ENCODE peak calls at places on chromosomes 7 and 10, in six cellular contexts. One of them, this sample, is unnamed.

GRCh38 chr10:103645141-103646054 is 151.9 kb downstream of the NEURL1 start:
- DNase-seq in HL-60: peak; percentile 93
- DNase-seq in GM20000: no peak
- DNase-seq in fibroblast of lung: peak; percentile 96
- DNase-seq in GM12865: no peak
- DNase-seq in transverse colon: peak; percentile 59
- DNase-seq in this sample: no peak

GRCh38 chr7:100486111-100486636 is 2.4 kb downstream of the NYAP1 start:
- DNase-seq in HL-60: no peak
- DNase-seq in GM20000: peak; percentile 14
- DNase-seq in fibroblast of lung: no peak
- DNase-seq in GM12865: no peak
- DNase-seq in transverse colon: no peak
- DNase-seq in this sample: no peak

GRCh38 chr7:104933433-104934074 is 80.5 kb upstream of the KMT2E start:
- DNase-seq in HL-60: no peak
- DNase-seq in GM20000: no peak
- DNase-seq in fibroblast of lung: no peak
- DNase-seq in GM12865: no peak
- DNase-seq in transverse colon: peak; percentile 88
- DNase-seq in this sample: no peak

GRCh38 chr10:16835223-16835622 is 18.0 kb upstream of the RSU1 start:
- DNase-seq in HL-60: no peak
- DNase-seq in GM20000: no peak
- DNase-seq in fibroblast of lung: no peak
- DNase-seq in GM12865: no peak
- DNase-seq in transverse colon: no peak
- DNase-seq in this sample: no peak

GRCh38 chr10:19570143-19570542 is 246.1 kb upstream of the PLXDC2 start:
- DNase-seq in HL-60: no peak
- DNase-seq in GM20000: no peak
- DNase-seq in fibroblast of lung: no peak
- DNase-seq in GM12865: no peak
- DNase-seq in transverse colon: no peak
- DNase-seq in this sample: no peak

GRCh38 chr7:103446046-103446520 is at the start of gene SLC26A5:
- DNase-seq in HL-60: no peak
- DNase-seq in GM20000: peak; percentile 53
- DNase-seq in fibroblast of lung: no peak
- DNase-seq in GM12865: no peak
- DNase-seq in transverse colon: peak; percentile 62
- DNase-seq in this sample: peak; percentile 46

GRCh38 chr7:23261843-23262452 is 15.4 kb downstream of the GPNMB start:
- DNase-seq in HL-60: peak; percentile 71
- DNase-seq in GM20000: peak; percentile 83
- DNase-seq in fibroblast of lung: peak; percentile 50
- DNase-seq in GM12865: peak; percentile 82
- DNase-seq in transverse colon: peak; percentile 52
- DNase-seq in this sample: peak; percentile 68

GRCh38 chr10:62502995-62503613 is 128.9 kb downstream of the ZNF365 start:
- DNase-seq in HL-60: peak; percentile 60
- DNase-seq in GM20000: no peak
- DNase-seq in fibroblast of lung: peak; percentile 4
- DNase-seq in GM12865: no peak
- DNase-seq in transverse colon: no peak
- DNase-seq in this sample: no peak

GRCh38 chr10:104340692-104341091 is 2.4 kb upstream of the ITPRIP start:
- DNase-seq in HL-60: no peak
- DNase-seq in GM20000: no peak
- DNase-seq in fibroblast of lung: no peak
- DNase-seq in GM12865: no peak
- DNase-seq in transverse colon: no peak
- DNase-seq in this sample: no peak

GRCh38 chr10:119759832-119760231 is 34.0 kb downstream of the INPP5F start:
- DNase-seq in HL-60: no peak
- DNase-seq in GM20000: no peak
- DNase-seq in fibroblast of lung: peak; percentile 85
- DNase-seq in GM12865: no peak
- DNase-seq in transverse colon: no peak
- DNase-seq in this sample: no peak

GRCh38 chr7:13288516-13288915 is 601.1 kb downstream of the ARL4A start:
- DNase-seq in HL-60: no peak
- DNase-seq in GM20000: no peak
- DNase-seq in fibroblast of lung: peak; percentile 20
- DNase-seq in GM12865: no peak
- DNase-seq in transverse colon: no peak
- DNase-seq in this sample: no peak

GRCh38 chr7:54060643-54061042 is 481.5 kb upstream of the VSTM2A start:
- DNase-seq in HL-60: no peak
- DNase-seq in GM20000: no peak
- DNase-seq in fibroblast of lung: no peak
- DNase-seq in GM12865: no peak
- DNase-seq in transverse colon: no peak
- DNase-seq in this sample: no peak

GRCh38 chr10:45407542-45407941 is 33.5 kb downstream of the ALOX5 start:
- DNase-seq in HL-60: no peak
- DNase-seq in GM20000: no peak
- DNase-seq in fibroblast of lung: no peak
- DNase-seq in GM12865: no peak
- DNase-seq in transverse colon: no peak
- DNase-seq in this sample: no peak

GRCh38 chr7:73885975-73886798 is 25.2 kb downstream of the TMEM270 start:
- DNase-seq in HL-60: peak; percentile 27
- DNase-seq in GM20000: no peak
- DNase-seq in fibroblast of lung: peak; percentile 82
- DNase-seq in GM12865: no peak
- DNase-seq in transverse colon: peak; percentile 45
- DNase-seq in this sample: peak; percentile 42

GRCh38 chr7:79298145-79298760 is 155.2 kb downstream of the MAGI2 start:
- DNase-seq in HL-60: peak; percentile 5
- DNase-seq in GM20000: peak; percentile 14
- DNase-seq in fibroblast of lung: peak; percentile 45
- DNase-seq in GM12865: peak; percentile 43
- DNase-seq in transverse colon: no peak
- DNase-seq in this sample: peak; percentile 46

GRCh38 chr10:81838950-81839349 is 36.0 kb upstream of the NRG3 start:
- DNase-seq in HL-60: no peak
- DNase-seq in GM20000: no peak
- DNase-seq in fibroblast of lung: no peak
- DNase-seq in GM12865: no peak
- DNase-seq in transverse colon: no peak
- DNase-seq in this sample: peak; percentile 25
- TF ChIP-seq CTCF in HL-60: no peak
- TF ChIP-seq CTCF in GM20000: no peak
- TF ChIP-seq CTCF in fibroblast of lung: no peak
- TF ChIP-seq CTCF in GM12865: peak; percentile 17
- TF ChIP-seq CTCF in transverse colon: no peak
- TF ChIP-seq CTCF in this sample: no peak

GRCh38 chr10:58714436-58714835 is 201.8 kb downstream of the BICC1 start:
- DNase-seq in HL-60: no peak
- DNase-seq in GM20000: no peak
- DNase-seq in fibroblast of lung: peak; percentile 47
- DNase-seq in GM12865: no peak
- DNase-seq in transverse colon: no peak
- DNase-seq in this sample: no peak
- TF ChIP-seq CTCF in HL-60: no peak
- TF ChIP-seq CTCF in GM20000: no peak
- TF ChIP-seq CTCF in fibroblast of lung: no peak
- TF ChIP-seq CTCF in GM12865: no peak
- TF ChIP-seq CTCF in transverse colon: no peak
- TF ChIP-seq CTCF in this sample: no peak

GRCh38 chr7:112414855-112415490 is 35.3 kb upstream of the IFRD1 start:
- DNase-seq in HL-60: no peak
- DNase-seq in GM20000: no peak
- DNase-seq in fibroblast of lung: peak; percentile 27
- DNase-seq in GM12865: peak; percentile 25
- DNase-seq in transverse colon: no peak
- DNase-seq in this sample: peak; percentile 20
- TF ChIP-seq CTCF in HL-60: peak; percentile 22
- TF ChIP-seq CTCF in GM20000: peak; percentile 6
- TF ChIP-seq CTCF in fibroblast of lung: peak; percentile 60
- TF ChIP-seq CTCF in GM12865: peak; percentile 43
- TF ChIP-seq CTCF in transverse colon: peak; percentile 44
- TF ChIP-seq CTCF in this sample: peak; percentile 61

DNA sequence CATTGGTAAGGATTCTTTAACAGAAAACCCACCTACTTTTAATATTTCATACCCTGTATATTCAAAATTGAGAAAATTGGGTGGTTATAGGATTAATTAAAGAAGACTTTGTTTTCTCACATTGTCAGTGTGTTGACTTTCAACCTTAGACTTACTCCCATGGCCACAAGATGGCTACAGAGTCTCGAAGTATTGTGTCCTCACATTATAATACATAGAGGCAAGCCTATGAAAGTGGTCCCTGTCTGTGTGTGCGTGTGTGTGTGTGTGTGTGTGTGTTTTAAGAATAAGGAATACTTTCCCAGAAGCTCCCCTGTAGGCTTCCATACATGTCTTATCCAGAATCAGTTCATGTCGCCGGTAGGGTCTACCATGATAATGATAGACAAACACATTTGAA is 180.0 kb downstream of the PHF14 start:
- DNase-seq in HL-60: no peak
- DNase-seq in GM20000: no peak
- DNase-seq in fibroblast of lung: no peak
- DNase-seq in GM12865: no peak
- DNase-seq in transverse colon: no peak
- DNase-seq in this sample: no peak
- TF ChIP-seq CTCF in HL-60: no peak
- TF ChIP-seq CTCF in GM20000: no peak
- TF ChIP-seq CTCF in fibroblast of lung: no peak
- TF ChIP-seq CTCF in GM12865: no peak
- TF ChIP-seq CTCF in transverse colon: no peak
- TF ChIP-seq CTCF in this sample: no peak

DNA sequence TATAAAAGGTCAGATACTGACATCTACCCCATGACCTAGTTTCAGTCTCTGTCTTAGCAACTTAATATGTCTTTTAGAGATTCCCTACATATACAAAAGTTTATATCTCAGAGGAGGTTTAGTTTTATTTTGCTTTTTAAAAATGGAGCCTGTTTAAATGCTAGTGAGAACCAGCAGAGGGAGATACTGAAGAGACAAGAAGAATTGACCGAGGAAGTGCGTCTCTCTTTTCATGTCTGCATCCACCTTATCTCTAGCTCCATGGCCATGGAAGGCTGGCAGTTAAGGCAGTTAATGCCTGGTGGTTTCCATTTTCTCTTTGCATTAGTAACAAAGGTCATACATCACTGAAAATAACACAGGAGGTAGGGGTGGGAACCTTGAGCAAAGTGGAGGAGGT is 10.7 kb downstream of the SUV39H2 start:
- DNase-seq in HL-60: no peak
- DNase-seq in GM20000: peak; percentile 12
- DNase-seq in fibroblast of lung: no peak
- DNase-seq in GM12865: peak; percentile 23
- DNase-seq in transverse colon: no peak
- DNase-seq in this sample: no peak
- TF ChIP-seq CTCF in HL-60: no peak
- TF ChIP-seq CTCF in GM20000: peak; percentile 10
- TF ChIP-seq CTCF in fibroblast of lung: peak; percentile 53
- TF ChIP-seq CTCF in GM12865: peak; percentile 16
- TF ChIP-seq CTCF in transverse colon: no peak
- TF ChIP-seq CTCF in this sample: peak; percentile 47

DNA sequence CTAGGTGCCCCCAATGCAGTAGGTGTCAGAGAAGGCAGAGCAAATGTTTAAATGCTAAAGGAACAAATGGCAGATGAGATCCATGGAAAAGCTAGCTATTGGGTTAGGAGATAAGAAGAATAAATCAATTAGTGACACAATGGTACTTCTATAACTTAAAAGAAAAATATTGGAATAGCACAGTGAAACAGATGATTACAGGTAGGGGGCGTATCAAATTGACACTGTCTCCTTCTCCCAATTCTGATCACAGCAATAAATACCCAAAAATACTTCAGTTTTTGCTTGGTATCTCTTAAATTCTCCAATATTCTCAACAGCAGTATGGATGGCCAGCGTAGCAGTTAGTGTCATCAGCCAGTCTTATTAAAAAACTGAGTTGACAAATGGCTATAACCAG is 5.2 kb downstream of the FRA10AC1 start:
- DNase-seq in HL-60: no peak
- DNase-seq in GM20000: no peak
- DNase-seq in fibroblast of lung: no peak
- DNase-seq in GM12865: no peak
- DNase-seq in transverse colon: no peak
- DNase-seq in this sample: no peak
- TF ChIP-seq CTCF in HL-60: no peak
- TF ChIP-seq CTCF in GM20000: no peak
- TF ChIP-seq CTCF in fibroblast of lung: no peak
- TF ChIP-seq CTCF in GM12865: peak; percentile 7
- TF ChIP-seq CTCF in transverse colon: no peak
- TF ChIP-seq CTCF in this sample: no peak

GRCh38 chr10:82934429-82934828 is 1059.4 kb downstream of the NRG3 start:
- DNase-seq in HL-60: no peak
- DNase-seq in GM20000: no peak
- DNase-seq in fibroblast of lung: no peak
- DNase-seq in GM12865: peak; percentile 49
- DNase-seq in transverse colon: no peak
- DNase-seq in this sample: no peak
- TF ChIP-seq CTCF in HL-60: no peak
- TF ChIP-seq CTCF in GM20000: no peak
- TF ChIP-seq CTCF in fibroblast of lung: no peak
- TF ChIP-seq CTCF in GM12865: peak; percentile 28
- TF ChIP-seq CTCF in transverse colon: no peak
- TF ChIP-seq CTCF in this sample: no peak

DNA sequence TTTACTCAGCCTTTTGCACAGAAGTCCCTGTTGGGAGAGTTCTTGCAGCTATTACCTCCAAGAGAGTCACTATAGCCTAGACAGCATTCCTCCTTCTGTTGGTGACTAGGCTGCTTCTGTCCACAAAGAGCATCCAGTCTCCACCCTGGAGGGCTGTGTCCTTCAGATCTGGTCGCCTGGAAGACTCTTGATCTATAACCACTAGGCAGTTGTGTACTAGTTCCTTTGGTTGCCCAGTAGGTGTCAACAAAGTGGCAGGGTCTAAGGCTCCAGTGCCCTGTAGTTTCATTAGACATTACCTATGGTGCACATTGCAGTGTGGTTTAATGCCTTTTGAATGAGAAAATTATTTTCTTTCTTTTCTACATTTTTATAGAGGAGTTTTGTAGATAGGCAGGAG is 11.3 kb upstream of the AKR1C2 start:
- DNase-seq in HL-60: no peak
- DNase-seq in GM20000: no peak
- DNase-seq in fibroblast of lung: no peak
- DNase-seq in GM12865: peak; percentile 5
- DNase-seq in transverse colon: no peak
- DNase-seq in this sample: no peak
- TF ChIP-seq CTCF in HL-60: no peak
- TF ChIP-seq CTCF in GM20000: no peak
- TF ChIP-seq CTCF in fibroblast of lung: no peak
- TF ChIP-seq CTCF in GM12865: no peak
- TF ChIP-seq CTCF in transverse colon: peak; percentile 16
- TF ChIP-seq CTCF in this sample: no peak

This sample was measured in endothelial cell.